ENCODE peak calls at places on chromosomes 1 and 21, in four cellular contexts. A is Calu3, C is A549, T is breast epithelium. H is an unnamed sample.

GRCh38 chr1:163307479-163308171 is 14.1 kb upstream of the NUF2 start:
- DNase-seq in A (no peak), C (no peak), T (no peak), H (no peak)

GRCh38 chr1:75492011-75492410 is 118.9 kb downstream of the SLC44A5 start:
- DNase-seq in A (no peak), C (no peak), T (no peak), H (no peak)

GRCh38 chr1:222084996-222085395 is 343.1 kb upstream of the DUSP10 start:
- DNase-seq in A (no peak), C (no peak), T (no peak), H (no peak)

GRCh38 chr1:2368053-2368744 is 23.2 kb downstream of the MORN1 start:
- DNase-seq in A (no peak), C (no peak), T (no peak), H (no peak)

GRCh38 chr21:39088831-39089380 is 94.3 kb downstream of the PSMG1 start:
- DNase-seq in A (no peak), C (no peak), T (no peak), H (no peak)

GRCh38 chr1:87314101-87314500 is 14.6 kb upstream of the LMO4 start:
- DNase-seq in A (no peak), C (no peak), T (no peak), H (no peak)

GRCh38 chr21:36551731-36552457 is 72.0 kb upstream of the CLDN14 start:
- DNase-seq in A (no peak), C (no peak), T (no peak), H (no peak)

GRCh38 chr1:226882187-226882586 is 11.8 kb downstream of the PSEN2 start:
- DNase-seq in A (no peak), C (no peak), T (no peak), H (no peak)

GRCh38 chr1:47184771-47185677 is 4.8 kb downstream of the PDZK1IP1 start:
- DNase-seq in A (no peak), C (no peak), T (no peak), H (no peak)

GRCh38 chr1:32142446-32143301 is 34.8 kb downstream of the KPNA6 start:
- DNase-seq in A (no peak), C (peak), T (peak), H (no peak)

GRCh38 chr1:243421784-243422183 is 165.9 kb downstream of the SDCCAG8 start:
- DNase-seq in A (no peak), C (peak), T (no peak), H (peak)

GRCh38 chr1:245110406-245110805 is 44.4 kb upstream of the KIF26B start:
- DNase-seq in A (no peak), C (no peak), T (no peak), H (no peak)

GRCh38 chr21:46095814-46096595 is 1.9 kb upstream of the COL6A2 start:
- DNase-seq in A (no peak), C (no peak), T (no peak), H (no peak)

GRCh38 chr1:56411484-56412180 is 167.7 kb downstream of the PLPP3 start:
- DNase-seq in A (no peak), C (no peak), T (no peak), H (no peak)

GRCh38 chr21:43812957-43813730 is 23.8 kb downstream of the RRP1 start:
- DNase-seq in A (no peak), C (no peak), T (no peak), H (peak)

GRCh38 chr1:42439940-42440339 is 15.9 kb downstream of the ZMYND12 start:
- DNase-seq in A (no peak), C (no peak), T (no peak), H (no peak)

GRCh38 chr1:42889264-42889663 is 42.9 kb downstream of the ZNF691 start:
- DNase-seq in A (no peak), C (no peak), T (no peak), H (no peak)

GRCh38 chr1:230710543-230710904 is 3.4 kb downstream of the AGT start:
- DNase-seq in A (no peak), C (no peak), T (no peak), H (no peak)

GRCh38 chr1:39387452-39387851 is 104.0 kb upstream of the BMP8A start:
- DNase-seq in A (peak), C (peak), T (no peak), H (no peak)